ENCODE peak calls at places on chromosome 14, in four cellular contexts. M is bronchial epithelial cell, I is dorsolateral prefrontal cortex, X is AG04450. L is an unnamed sample.

GRCh38 chr14:91252901-91253794 is 8.6 kb upstream of the GPR68 start:
- DNase-seq in M (no peak), I (peak; percentile 71), X (no peak), L (peak; percentile 41)

GRCh38 chr14:71328183-71328582 is 420.9 kb downstream of the PCNX1 start:
- DNase-seq in M (no peak), I (no peak), X (no peak), L (no peak)

GRCh38 chr14:101017209-101017608 is 113.7 kb upstream of the RTL1 start:
- DNase-seq in M (no peak), I (no peak), X (no peak), L (peak; percentile 35)

GRCh38 chr14:29926701-29927595 is 699 bp downstream of the PRKD1 start:
- DNase-seq in M (no peak), I (peak; percentile 5), X (no peak), L (peak; percentile 59)

GRCh38 chr14:51609251-51609986 is 42.3 kb upstream of the FRMD6 start:
- DNase-seq in M (no peak), I (no peak), X (no peak), L (peak; percentile 55)

GRCh38 chr14:68518910-68519686 is 273.8 kb downstream of the ZFP36L1 start:
- DNase-seq in M (peak; percentile 62), I (no peak), X (no peak), L (peak; percentile 91)

GRCh38 chr14:31207746-31208545 is at the start of gene HECTD1:
- DNase-seq in M (peak; percentile 67), I (peak; percentile 77), X (peak; percentile 59), L (peak; percentile 92)

GRCh38 chr14:68961781-68962584 is 17.1 kb downstream of the ACTN1 start:
- DNase-seq in M (peak; percentile 87), I (peak; percentile 56), X (no peak), L (peak; percentile 35)

GRCh38 chr14:93045211-93045674 is 70.5 kb downstream of the ITPK1 start:
- DNase-seq in M (no peak), I (no peak), X (no peak), L (peak; percentile 57)

GRCh38 chr14:104229621-104230041 is 91.2 kb downstream of the KIF26A start:
- DNase-seq in M (no peak), I (no peak), X (no peak), L (no peak)

GRCh38 chr14:74658535-74659130 is 46.6 kb upstream of the LTBP2 start:
- DNase-seq in M (peak; percentile 28), I (no peak), X (no peak), L (no peak)

GRCh38 chr14:35883677-35884293 is 57.6 kb downstream of the BRMS1L start:
- DNase-seq in M (peak; percentile 19), I (peak; percentile 12), X (no peak), L (peak; percentile 42)

GRCh38 chr14:38098074-38098846 is 109.4 kb upstream of the SSTR1 start:
- DNase-seq in M (peak; percentile 42), I (no peak), X (peak; percentile 76), L (no peak)

GRCh38 chr14:100834441-100835277 is 8.7 kb downstream of the MEG3 start:
- DNase-seq in M (no peak), I (no peak), X (no peak), L (no peak)

GRCh38 chr14:100065942-100066574 is 836 bp downstream of the EVL start:
- DNase-seq in M (no peak), I (no peak), X (no peak), L (no peak)

GRCh38 chr14:44531648-44532047 is 24.6 kb upstream of the FSCB start:
- DNase-seq in M (no peak), I (no peak), X (no peak), L (no peak)

GRCh38 chr14:57871487-57872080 is 5.7 kb upstream of the SLC35F4 start:
- DNase-seq in M (peak; percentile 39), I (peak; percentile 51), X (peak; percentile 2), L (peak; percentile 40)

GRCh38 chr14:21719841-21720240 is 46.2 kb upstream of the OR4E1 start:
- DNase-seq in M (no peak), I (no peak), X (no peak), L (no peak)

GRCh38 chr14:56720703-56721426 is 89.4 kb downstream of the OTX2 start:
- DNase-seq in M (no peak), I (no peak), X (no peak), L (no peak)

GRCh38 chr14:38145142-38145541 is 62.6 kb upstream of the SSTR1 start:
- DNase-seq in M (peak; percentile 90), I (no peak), X (no peak), L (no peak)

GRCh38 chr14:89365071-89365801 is 51.8 kb downstream of the FOXN3 start:
- DNase-seq in M (no peak), I (no peak), X (no peak), L (no peak)

GRCh38 chr14:105168979-105169507 is 467 bp upstream of the JAG2 start:
- DNase-seq in M (peak; percentile 17), I (no peak), X (no peak), L (no peak)

GRCh38 chr14:21505009-21505553 is 6.1 kb downstream of the METTL3 start:
- DNase-seq in M (no peak), I (no peak), X (no peak), L (no peak)

GRCh38 chr14:29925106-29925722 is 2.4 kb downstream of the PRKD1 start:
- DNase-seq in M (peak; percentile 31), I (no peak), X (peak; percentile 29), L (no peak)

GRCh38 chr14:101518611-101519048 is 42.7 kb upstream of the DIO3 start:
- DNase-seq in M (no peak), I (no peak), X (no peak), L (no peak)

GRCh38 chr14:90995785-90996184 is 64.7 kb downstream of the RPS6KA5 start:
- DNase-seq in M (peak; percentile 30), I (no peak), X (no peak), L (no peak)

GRCh38 chr14:73240816-73241480 is 3.6 kb downstream of the PAPLN start:
- DNase-seq in M (no peak), I (no peak), X (no peak), L (no peak)

GRCh38 chr14:90168425-90169105 is 87.8 kb upstream of the PSMC1 start:
- DNase-seq in M (peak; percentile 60), I (no peak), X (no peak), L (no peak)

DNA sequence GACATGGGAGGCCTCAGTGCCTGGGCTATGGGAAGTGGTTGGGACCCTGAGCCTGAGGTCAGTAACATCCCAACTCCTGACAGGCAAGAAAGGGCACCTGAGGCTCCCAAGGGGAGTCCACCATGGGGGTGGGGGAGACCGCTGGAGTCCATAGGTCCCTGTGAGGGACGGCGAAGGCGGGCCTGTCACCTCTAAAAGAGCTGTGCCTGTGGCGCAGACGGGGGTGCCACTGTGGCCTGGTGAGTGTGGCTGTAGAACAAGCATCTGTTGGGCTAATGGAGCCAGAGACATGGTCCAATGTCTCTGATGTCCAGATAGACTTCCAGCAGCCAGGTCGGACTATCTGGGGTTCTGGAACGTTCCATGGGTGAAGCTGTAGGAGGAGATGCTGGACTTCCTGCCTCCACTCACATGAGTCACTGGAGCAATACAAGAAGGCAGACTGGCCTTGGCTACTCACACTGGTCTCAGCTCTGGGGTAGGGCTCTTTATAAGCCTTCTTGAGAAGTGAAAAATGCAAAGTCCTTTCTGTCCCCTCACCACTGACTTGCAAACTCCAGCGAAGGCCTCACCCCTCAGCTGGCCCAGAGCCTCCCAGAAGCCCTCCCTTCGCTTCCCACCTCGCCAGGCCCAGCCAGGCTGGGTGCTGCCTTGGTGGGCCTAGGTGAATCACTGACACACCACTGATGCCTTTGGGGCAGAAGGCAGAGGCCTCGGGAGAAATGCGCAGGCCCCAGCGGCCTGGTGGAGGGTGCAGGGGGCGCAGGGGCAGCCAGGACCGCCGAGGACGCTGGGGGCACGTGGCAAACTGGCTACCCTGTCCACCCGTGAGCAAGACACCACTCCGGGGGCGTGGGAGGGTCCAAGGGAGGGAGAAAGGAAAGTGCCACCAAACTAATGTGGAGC is 1.1 kb upstream of the TRAF3 start:
- DNase-seq in M (peak; percentile 62), I (no peak), X (no peak), L (peak; percentile 17)
- H3K4me3 ChIP-seq in M (no peak overlapping the region), I (no peak overlapping the region), X (no peak overlapping the region), L (peak overlapping the region; percentile 48)

DNA sequence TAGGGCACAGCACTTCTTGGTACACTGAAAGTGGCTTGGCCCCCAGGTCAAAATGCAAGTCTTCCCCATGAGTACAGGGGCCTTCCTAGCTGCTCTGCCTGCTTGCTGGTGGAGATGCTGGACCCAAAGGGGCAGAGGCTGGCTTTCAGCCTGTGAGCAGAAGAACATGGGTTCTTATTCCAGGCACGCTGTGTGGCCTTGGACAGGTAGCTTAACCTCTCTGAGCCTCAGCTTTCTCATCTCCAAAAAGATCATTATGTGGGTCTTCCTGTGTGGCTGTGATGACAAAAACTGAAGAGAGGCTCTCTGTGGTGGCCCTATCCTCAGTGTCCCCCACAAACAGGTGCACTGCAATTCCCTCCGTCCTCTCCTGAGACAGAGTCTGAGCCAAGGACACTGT is 45.6 kb upstream of the TUNAR start:
- DNase-seq in M (no peak), I (no peak), X (no peak), L (no peak)
- H3K4me3 ChIP-seq in M (no peak overlapping the region), I (no peak overlapping the region), X (no peak overlapping the region), L (no peak overlapping the region)

GRCh38 chr14:61438497-61438859 is 117.1 kb downstream of the PRKCH start:
- DNase-seq in M (peak; percentile 35), I (no peak), X (no peak), L (no peak)
- H3K4me3 ChIP-seq in M (no peak overlapping the region), I (no peak overlapping the region), X (no peak overlapping the region), L (no peak overlapping the region)

GRCh38 chr14:26125039-26125438 is 472.8 kb downstream of the NOVA1 start:
- DNase-seq in M (no peak), I (no peak), X (no peak), L (no peak)

GRCh38 chr14:26123459-26123858 is 474.4 kb downstream of the NOVA1 start:
- DNase-seq in M (no peak), I (no peak), X (no peak), L (no peak)

DNA sequence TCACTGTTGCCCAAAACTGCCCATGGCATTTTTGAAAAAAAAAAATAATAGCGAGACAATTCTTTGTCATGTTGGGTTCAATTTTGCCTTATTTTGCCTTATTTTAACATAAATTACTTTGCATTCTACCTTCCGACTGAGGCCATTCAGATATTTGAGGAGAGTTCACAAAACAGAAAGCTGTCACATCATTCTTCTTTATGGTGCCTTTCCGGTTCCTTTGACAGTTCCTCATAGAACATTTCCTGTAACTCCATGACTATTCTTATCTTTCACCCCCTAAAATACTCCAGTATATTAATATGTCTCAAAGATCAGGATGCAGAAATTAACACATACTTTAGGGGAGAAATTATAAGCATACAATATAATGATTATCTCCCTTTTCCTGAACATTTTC is 476.7 kb downstream of the NOVA1 start:
- DNase-seq in M (no peak), I (no peak), X (no peak), L (no peak)
- H3K4me3 ChIP-seq in M (no peak overlapping the region), I (no peak overlapping the region), X (no peak overlapping the region), L (no peak overlapping the region)

L was measured in SJCRH30.